ENCODE peak calls at places on chromosomes 3 and 15, in six cellular contexts. M is CD14-positive monocyte; I is aorta; Z is activated CD4-positive, CD25-positive, alpha-beta regulatory T cell treated with anti-CD3 and anti-CD28 coated beads, Interleukin-2, amount 50 U/mL, for 72 hours; W is EH; U is stimulated activated CD8-positive, alpha-beta memory T cell treated with anti-CD3 and anti-CD28 coated beads, Interleukin-15, amount 100 ng/mL, for 24 hours. L is an unnamed sample.

GRCh38 chr3:136955813-136956212 is 2.0 kb upstream of the IL20RB start:
- DNase-seq in M (no peak), I (no peak), Z (no peak), W (peak), U (no peak), L (no peak)

GRCh38 chr3:98151241-98151640 is 4.0 kb downstream of the OR5H14 start:
- DNase-seq in M (no peak), I (no peak), Z (no peak), W (no peak), U (no peak), L (no peak)

GRCh38 chr3:32176989-32177701 is 61.3 kb upstream of the CMTM8 start:
- DNase-seq in M (no peak), I (no peak), Z (peak), W (peak), U (peak), L (peak)

GRCh38 chr3:113631573-113631972 is 64.9 kb downstream of the USF3 start:
- DNase-seq in M (no peak), I (no peak), Z (no peak), W (no peak), U (no peak), L (no peak)

GRCh38 chr15:71115567-71116351 is 488 bp downstream of the THSD4 start:
- DNase-seq in M (no peak), I (peak), Z (peak), W (peak), U (no peak), L (no peak)

GRCh38 chr3:178097576-178097975 is 438.7 kb upstream of the KCNMB2 start:
- DNase-seq in M (no peak), I (no peak), Z (no peak), W (peak), U (no peak), L (no peak)

GRCh38 chr3:23811117-23811487 is 5.3 kb downstream of the UBE2E1 start:
- DNase-seq in M (no peak), I (no peak), Z (no peak), W (no peak), U (no peak), L (no peak)

GRCh38 chr3:63967675-63968611 is 55.4 kb downstream of the PSMD6 start:
- DNase-seq in M (no peak), I (no peak), Z (peak), W (peak), U (no peak), L (peak)

GRCh38 chr3:20055020-20055775 is 15.0 kb downstream of the KAT2B start:
- DNase-seq in M (no peak), I (no peak), Z (peak), W (no peak), U (no peak), L (no peak)

GRCh38 chr3:178982138-178982537 is 89.5 kb downstream of the ZMAT3 start:
- DNase-seq in M (no peak), I (no peak), Z (no peak), W (no peak), U (no peak), L (no peak)

GRCh38 chr15:32029862-32030781 is at the start of gene CHRNA7:
- DNase-seq in M (no peak), I (peak), Z (no peak), W (peak), U (no peak), L (no peak)

GRCh38 chr3:193508108-193508507 is 46.6 kb downstream of the ATP13A4 start:
- DNase-seq in M (no peak), I (no peak), Z (no peak), W (no peak), U (no peak), L (no peak)

GRCh38 chr3:151770941-151771340 is 37.2 kb downstream of the AADACL2 start:
- DNase-seq in M (no peak), I (peak), Z (no peak), W (peak), U (no peak), L (no peak)

GRCh38 chr3:46987485-46988401 is 8.3 kb downstream of the NBEAL2 start:
- DNase-seq in M (peak), I (peak), Z (peak), W (peak), U (peak), L (peak)

GRCh38 chr3:126358038-126358815 is 1.0 kb upstream of the KLF15 start:
- DNase-seq in M (peak), I (no peak), Z (no peak), W (peak), U (no peak), L (no peak)

GRCh38 chr3:49785565-49786356 is 581 bp downstream of the IP6K1 start:
- DNase-seq in M (no peak), I (peak), Z (peak), W (peak), U (no peak), L (peak)

GRCh38 chr3:184399410-184399809 is 19.6 kb downstream of the CHRD start:
- DNase-seq in M (no peak), I (no peak), Z (no peak), W (peak), U (no peak), L (no peak)

GRCh38 chr15:51223771-51224229 is 114.6 kb downstream of the CYP19A1 start:
- DNase-seq in M (no peak), I (peak), Z (no peak), W (peak), U (no peak), L (no peak)

GRCh38 chr3:114365268-114365667 is 71.4 kb downstream of the TIGIT start:
- DNase-seq in M (no peak), I (no peak), Z (no peak), W (peak), U (no peak), L (no peak)

GRCh38 chr3:38000965-38001455 is 10.4 kb downstream of the VILL start:
- DNase-seq in M (peak), I (no peak), Z (peak), W (no peak), U (no peak), L (no peak)

GRCh38 chr3:172142074-172143059 is 103.0 kb downstream of the FNDC3B start:
- DNase-seq in M (no peak), I (no peak), Z (no peak), W (peak), U (no peak), L (no peak)

GRCh38 chr3:128993461-128994172 is at the start of gene CFAP92:
- DNase-seq in M (peak), I (peak), Z (peak), W (peak), U (peak), L (peak)

GRCh38 chr3:23480324-23480704 is 277.2 kb downstream of the UBE2E2 start:
- DNase-seq in M (no peak), I (no peak), Z (no peak), W (no peak), U (no peak), L (no peak)

GRCh38 chr3:143170043-143170442 is 50.5 kb downstream of the CHST2 start:
- DNase-seq in M (no peak), I (no peak), Z (no peak), W (no peak), U (no peak), L (peak)

GRCh38 chr15:101501703-101502373 is 12.3 kb upstream of the PCSK6 start:
- DNase-seq in M (no peak), I (peak), Z (peak), W (peak), U (no peak), L (peak)

GRCh38 chr3:99866167-99866810 is 48.6 kb downstream of the CMSS1 start:
- DNase-seq in M (no peak), I (no peak), Z (no peak), W (peak), U (no peak), L (no peak)

GRCh38 chr3:183572935-183573334 is 17.4 kb upstream of the KLHL6 start:
- DNase-seq in M (no peak), I (no peak), Z (no peak), W (no peak), U (no peak), L (no peak)

GRCh38 chr3:111531446-111531845 is 10.6 kb upstream of the CD96 start:
- DNase-seq in M (no peak), I (no peak), Z (no peak), W (peak), U (no peak), L (no peak)

GRCh38 chr3:132210476-132211346 is 106.5 kb upstream of the ACP3 start:
- DNase-seq in M (no peak), I (no peak), Z (no peak), W (no peak), U (no peak), L (no peak)

GRCh38 chr15:40957581-40958051 is 4.3 kb downstream of the CHAC1 start:
- DNase-seq in M (no peak), I (peak), Z (no peak), W (peak), U (no peak), L (no peak)

GRCh38 chr3:194278186-194278845 is 72.8 kb downstream of the CPN2 start:
- DNase-seq in M (no peak), I (no peak), Z (no peak), W (no peak), U (no peak), L (no peak)

GRCh38 chr15:71532994-71533393 is 277.4 kb upstream of the NR2E3 start:
- DNase-seq in M (no peak), I (no peak), Z (no peak), W (peak), U (no peak), L (no peak)

L was measured in stimulated activated naive CD4-positive, alpha-beta T cell.